ENCODE peak calls at places on chromosomes 7 and 10, in six cellular contexts. E, U, Y, W, H and C are unnamed samples.

GRCh38 chr7:106514887-106515286 is 146.1 kb downstream of the CCDC71L start:
- DNase-seq in U (no peak), E (no peak), W (no peak), H (no peak), Y (no peak), C (no peak)

GRCh38 chr7:90413185-90413528 is 9.9 kb downstream of the CLDN12 start:
- DNase-seq in U (no peak), H (no peak), Y (no peak), E (no peak), W (no peak), C (no peak)

GRCh38 chr7:130293521-130293920 is 560 bp downstream of the CPA4 start:
- DNase-seq in W (no peak), U (no peak), H (no peak), Y (no peak), E (no peak), C (no peak)

GRCh38 chr7:36119005-36119711 is 33.9 kb upstream of the EEPD1 start:
- DNase-seq in E (no peak), H (no peak), W (no peak), U (no peak), Y (peak; percentile 91), C (no peak)

GRCh38 chr10:69959911-69960310 is 92.7 kb upstream of the MACROH2A2 start:
- DNase-seq in W (peak; percentile 37), Y (no peak), U (no peak), H (no peak), E (no peak), C (no peak)

GRCh38 chr7:50619684-50620083 is 54.5 kb upstream of the DDC start:
- DNase-seq in W (no peak), Y (no peak), H (no peak), U (no peak), E (no peak), C (no peak)

GRCh38 chr7:7816816-7817536 is 98.6 kb upstream of the RPA3 start:
- DNase-seq in U (no peak), E (no peak), Y (peak; percentile 53), H (no peak), W (no peak), C (peak; percentile 96)

GRCh38 chr10:126904493-126904806 is 778 bp upstream of the DOCK1 start:
- DNase-seq in H (no peak), E (no peak), U (no peak), Y (no peak), W (no peak), C (no peak)

GRCh38 chr10:12041766-12042408 is 722 bp downstream of the UPF2 start:
- DNase-seq in U (no peak), Y (peak; percentile 11), H (no peak), E (no peak), W (no peak), C (peak; percentile 57)